ENCODE peak calls at places on chromosomes 2 and 18, in nine cellular contexts. N, D, W, P, G, K, Y, M and H are unnamed samples.

GRCh38 chr18:55275042-55275897 is 312.7 kb downstream of the TCF4 start:
- DNase-seq in N (no peak), D (no peak), W (peak; percentile 51), P (no peak), G (no peak), K (peak; percentile 26), Y (no peak), M (peak; percentile 68), H (no peak)

GRCh38 chr2:131042161-131042775 is 51.0 kb downstream of the FAM168B start:
- DNase-seq in N (no peak), D (no peak), W (no peak), P (no peak), G (no peak), K (no peak), Y (no peak), M (no peak), H (no peak)

GRCh38 chr2:149050188-149050587 is 11.7 kb downstream of the LYPD6B start:
- DNase-seq in N (no peak), D (no peak), W (no peak), P (no peak), G (no peak), K (no peak), Y (no peak), M (no peak), H (no peak)

GRCh38 chr18:79496978-79497637 is 101.4 kb downstream of the NFATC1 start:
- DNase-seq in N (peak; percentile 72), D (no peak), W (no peak), P (no peak), G (no peak), K (peak; percentile 12), Y (no peak), M (peak; percentile 59), H (no peak)

GRCh38 chr2:237191693-237192076 is 106.0 kb downstream of the COPS8 start:
- DNase-seq in N (no peak), D (no peak), W (peak; percentile 4), P (no peak), G (no peak), K (no peak), Y (no peak), M (no peak), H (no peak)

GRCh38 chr2:27118525-27119329 is at the start of gene CGREF1:
- DNase-seq in N (no peak), D (no peak), W (no peak), P (no peak), G (peak; percentile 18), K (no peak), Y (no peak), M (no peak), H (no peak)

GRCh38 chr2:136137982-136138381 is 20.0 kb upstream of the CXCR4 start:
- DNase-seq in N (no peak), D (no peak), W (peak; percentile 13), P (no peak), G (no peak), K (no peak), Y (no peak), M (no peak), H (no peak)

GRCh38 chr2:42064417-42064942 is 16.7 kb downstream of the PKDCC start:
- DNase-seq in N (no peak), D (no peak), W (no peak), P (no peak), G (no peak), K (no peak), Y (no peak), M (no peak), H (no peak)

GRCh38 chr18:43582120-43582519 is 304.8 kb upstream of the SYT4 start:
- DNase-seq in N (no peak), D (no peak), W (no peak), P (no peak), G (no peak), K (no peak), Y (no peak), M (no peak), H (no peak)

GRCh38 chr2:105787376-105788318 is 42.9 kb downstream of the NCK2 start:
- DNase-seq in N (no peak), D (no peak), W (peak; percentile 79), P (no peak), G (no peak), K (no peak), Y (no peak), M (no peak), H (no peak)

GRCh38 chr2:44772670-44773378 is 168.7 kb upstream of the SIX3 start:
- DNase-seq in N (no peak), D (no peak), W (no peak), P (no peak), G (no peak), K (no peak), Y (no peak), M (no peak), H (no peak)

GRCh38 chr2:7007846-7008741 is 90.9 kb downstream of the RNF144A start:
- DNase-seq in N (no peak), D (no peak), W (peak; percentile 97), P (peak; percentile 70), G (no peak), K (peak; percentile 92), Y (no peak), M (peak; percentile 90), H (no peak)

GRCh38 chr2:169237286-169237685 is 125.0 kb downstream of the LRP2 start:
- DNase-seq in N (no peak), D (no peak), W (peak; percentile 27), P (no peak), G (no peak), K (no peak), Y (no peak), M (no peak), H (no peak)

GRCh38 chr2:133718688-133719201 is 150.5 kb upstream of the NCKAP5 start:
- DNase-seq in N (no peak), D (no peak), W (no peak), P (peak; percentile 48), G (no peak), K (peak; percentile 26), Y (no peak), M (no peak), H (no peak)